ENCODE peak calls at places on chromosome 11, in ten cellular contexts. O is HCT116; I is HFF-Myc; G is adrenal gland; H is A549; Z is GM12865; D is GM06990; K is CD8-positive, alpha-beta T cell; V is heart right ventricle; A is cardiac muscle cell. B is an unnamed sample.

GRCh38 chr11:61187505-61188130 is 15.7 kb upstream of the PGA3 start:
- DNase-seq in O (peak; percentile 74), H (peak; percentile 69), I (peak; percentile 69), K (peak; percentile 64), Z (peak; percentile 87), A (peak; percentile 89), D (no peak), G (peak; percentile 68), V (peak; percentile 56), B (peak; percentile 93)

GRCh38 chr11:103541186-103541795 is 432.1 kb downstream of the DYNC2H1 start:
- DNase-seq in G (no peak), H (no peak), Z (no peak), A (no peak), K (no peak), D (no peak), V (no peak), O (no peak), I (no peak), B (no peak)

GRCh38 chr11:129691154-129691553 is 124.5 kb upstream of the TMEM45B start:
- DNase-seq in Z (no peak), G (no peak), K (no peak), O (no peak), H (no peak), D (no peak), V (no peak), I (no peak), A (no peak), B (no peak)

GRCh38 chr11:47980093-47980906 is at the start of gene PTPRJ:
- DNase-seq in Z (peak; percentile 49), I (no peak), H (peak; percentile 73), V (peak; percentile 59), O (no peak), G (peak; percentile 55), A (peak; percentile 88), K (no peak), D (peak; percentile 67), B (peak; percentile 40)

GRCh38 chr11:61482513-61482912 is 26.0 kb upstream of the LRRC10B start:
- DNase-seq in V (no peak), Z (peak; percentile 29), G (no peak), O (no peak), A (peak; percentile 33), H (peak; percentile 67), D (no peak), K (no peak), I (no peak), B (no peak)

GRCh38 chr11:36073411-36074203 is 129.7 kb downstream of the LDLRAD3 start:
- DNase-seq in K (no peak), A (no peak), Z (peak; percentile 3), O (no peak), G (peak; percentile 45), H (no peak), D (no peak), I (peak; percentile 41), V (peak; percentile 25), B (no peak)

GRCh38 chr11:64856382-64857227 is 12.2 kb upstream of the CDC42BPG start:
- DNase-seq in D (no peak), O (peak; percentile 80), Z (peak; percentile 71), I (no peak), G (peak; percentile 66), A (no peak), V (peak; percentile 60), K (no peak), H (peak; percentile 81), B (no peak)

GRCh38 chr11:44025727-44026126 is 22.1 kb upstream of the ACCSL start:
- DNase-seq in A (no peak), O (no peak), V (no peak), I (no peak), Z (no peak), H (no peak), D (no peak), G (no peak), K (no peak), B (no peak)

GRCh38 chr11:67053896-67054850 is 2.5 kb upstream of the RHOD start:
- DNase-seq in G (peak; percentile 87), D (no peak), V (peak; percentile 47), K (no peak), A (peak; percentile 73), I (no peak), Z (peak; percentile 57), H (peak; percentile 98), O (no peak), B (peak; percentile 74)

GRCh38 chr11:61037694-61038093 is 64.6 kb upstream of the CD5 start:
- DNase-seq in O (no peak), I (no peak), Z (no peak), K (no peak), A (no peak), G (no peak), H (no peak), D (no peak), V (no peak), B (peak; percentile 38)

GRCh38 chr11:60831143-60831500 is 10.8 kb upstream of the CCDC86 start:
- DNase-seq in G (peak; percentile 85), K (peak; percentile 60), O (peak; percentile 68), D (peak; percentile 39), A (peak; percentile 85), V (peak; percentile 86), H (peak; percentile 83), Z (peak; percentile 88), I (peak; percentile 60), B (peak; percentile 94)

GRCh38 chr11:103295704-103296103 is 186.5 kb downstream of the DYNC2H1 start:
- DNase-seq in H (no peak), Z (no peak), A (no peak), I (no peak), O (peak; percentile 32), V (no peak), K (no peak), G (no peak), D (no peak), B (no peak)

GRCh38 chr11:63508745-63509144 is 2.9 kb downstream of the LGALS12 start:
- DNase-seq in I (no peak), K (no peak), G (no peak), O (no peak), V (no peak), A (no peak), D (no peak), Z (no peak), H (no peak), B (no peak)

GRCh38 chr11:40842750-40843339 is 616.6 kb downstream of the LRRC4C start:
- DNase-seq in G (no peak), H (no peak), O (no peak), D (no peak), K (no peak), V (no peak), I (no peak), Z (no peak), A (no peak), B (no peak)

DNA sequence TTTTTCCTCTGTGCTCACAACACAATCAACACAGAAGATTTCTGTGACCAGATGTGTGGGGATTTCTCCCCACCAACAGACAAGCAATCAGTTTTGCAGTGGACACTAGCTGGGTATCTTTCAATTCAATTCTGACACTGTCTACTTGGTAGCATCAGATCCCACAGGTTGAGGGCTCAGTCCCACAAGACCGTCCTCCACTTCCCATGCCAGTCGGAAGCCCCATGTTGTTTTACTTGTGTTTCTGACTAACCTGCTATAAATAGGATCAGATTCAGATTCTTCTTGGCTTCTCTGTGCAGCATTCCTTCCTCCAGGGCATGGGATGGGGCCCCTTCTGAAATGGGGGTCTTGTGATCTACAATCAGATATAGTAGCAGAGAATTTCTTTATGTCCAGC is 19.6 kb downstream of the ACER3 start:
- DNase-seq in A (no peak), V (no peak), D (no peak), K (no peak), G (no peak), O (no peak), H (no peak), Z (no peak), I (no peak), B (no peak)
- TF ChIP-seq CTCF in A (no peak), V (no peak), D (no peak), K (no peak), G (no peak), O (no peak), H (no peak), Z (no peak), I (no peak), B (no peak)

GRCh38 chr11:77103319-77103718 is 679 bp downstream of the OMP start:
- DNase-seq in V (no peak), Z (no peak), D (no peak), O (no peak), K (no peak), H (no peak), G (no peak), A (no peak), I (no peak), B (no peak)

GRCh38 chr11:77106321-77106720 is 3.7 kb downstream of the OMP start:
- DNase-seq in K (no peak), H (no peak), D (no peak), O (no peak), V (no peak), G (peak; percentile 76), I (no peak), A (no peak), Z (no peak), B (peak; percentile 67)

GRCh38 chr11:77106759-77107158 is 4.1 kb downstream of the OMP start:
- DNase-seq in I (no peak), O (no peak), K (no peak), A (no peak), D (no peak), Z (no peak), V (no peak), H (no peak), G (no peak), B (no peak)

GRCh38 chr11:77102246-77103210 is at the start of gene OMP:
- DNase-seq in K (no peak), G (no peak), O (no peak), Z (no peak), D (no peak), H (no peak), I (no peak), A (no peak), V (peak; percentile 8), B (no peak)

DNA sequence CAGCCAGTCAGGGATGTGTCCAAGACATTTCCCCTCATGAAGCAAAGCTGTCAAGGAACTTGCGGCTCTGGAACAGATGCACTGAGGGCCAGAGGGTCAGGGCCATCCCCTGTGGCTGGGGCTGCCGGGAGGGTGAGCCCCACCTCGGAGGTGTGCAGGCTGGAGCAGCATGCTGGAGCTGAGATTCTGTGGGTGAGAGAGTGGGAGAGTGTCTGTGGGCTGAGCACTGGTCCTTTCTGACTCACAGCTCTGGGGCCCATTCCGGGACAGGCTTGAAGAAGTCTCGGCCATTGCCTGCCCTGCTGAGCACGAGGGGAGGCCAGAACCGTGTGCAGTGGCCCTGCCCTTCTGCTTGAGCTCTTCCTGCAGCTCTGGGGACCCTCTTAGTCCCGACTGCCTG is 2.1 kb downstream of the OMP start:
- DNase-seq in I (no peak), A (no peak), O (no peak), D (no peak), Z (no peak), V (no peak), H (no peak), K (no peak), G (no peak), B (no peak)
- TF ChIP-seq CTCF in I (no peak), A (no peak), O (no peak), D (no peak), Z (no peak), V (no peak), H (no peak), K (no peak), G (no peak), B (no peak)

GRCh38 chr11:120184946-120185677 is 25.7 kb upstream of the OAF start:
- DNase-seq in Z (no peak), D (no peak), O (no peak), K (no peak), A (peak; percentile 52), V (peak; percentile 71), I (no peak), G (peak; percentile 82), H (no peak), B (peak; percentile 82)
- TF ChIP-seq CTCF in Z (no peak), D (no peak), O (no peak), K (no peak), A (no peak), V (no peak), I (no peak), G (no peak), H (no peak), B (no peak)

GRCh38 chr11:111384494-111384893 is 5.4 kb upstream of the POU2AF1 start:
- DNase-seq in O (no peak), A (no peak), G (no peak), I (no peak), D (no peak), K (no peak), Z (no peak), V (no peak), H (no peak), B (no peak)
- TF ChIP-seq CTCF in O (no peak), A (no peak), G (no peak), I (no peak), D (no peak), K (no peak), Z (no peak), V (no peak), H (no peak), B (no peak)